ENCODE peak calls at places on chromosomes 5 and 9, in six cellular contexts. One of them, this sample, is unnamed.

GRCh38 chr9:102497709-102498108 is 497.4 kb upstream of the CYLC2 start:
- DNase-seq in LoVo: no peak
- DNase-seq in NCI-H2171: no peak
- DNase-seq in tibial artery: no peak
- DNase-seq in DMS153: no peak
- DNase-seq in choroid plexus epithelial cell: no peak
- DNase-seq in this sample: no peak

GRCh38 chr9:133515615-133516255 is 9.0 kb downstream of the MYMK start:
- DNase-seq in LoVo: no peak
- DNase-seq in NCI-H2171: no peak
- DNase-seq in tibial artery: no peak
- DNase-seq in DMS153: no peak
- DNase-seq in choroid plexus epithelial cell: no peak
- DNase-seq in this sample: no peak

GRCh38 chr5:94503677-94504076 is 114.7 kb downstream of the KIAA0825 start:
- DNase-seq in LoVo: no peak
- DNase-seq in NCI-H2171: no peak
- DNase-seq in tibial artery: no peak
- DNase-seq in DMS153: no peak
- DNase-seq in choroid plexus epithelial cell: no peak
- DNase-seq in this sample: no peak

GRCh38 chr9:37574241-37574721 is 1.9 kb downstream of the FBXO10 start:
- DNase-seq in LoVo: no peak
- DNase-seq in NCI-H2171: no peak
- DNase-seq in tibial artery: no peak
- DNase-seq in DMS153: peak; percentile 22
- DNase-seq in choroid plexus epithelial cell: peak; percentile 88
- DNase-seq in this sample: peak; percentile 76

GRCh38 chr5:72451771-72452505 is 55.3 kb downstream of the ZNF366 start:
- DNase-seq in LoVo: no peak
- DNase-seq in NCI-H2171: no peak
- DNase-seq in tibial artery: peak; percentile 86
- DNase-seq in DMS153: no peak
- DNase-seq in choroid plexus epithelial cell: peak; percentile 94
- DNase-seq in this sample: peak; percentile 81

GRCh38 chr9:120715331-120715924 is 1.2 kb upstream of the MEGF9 start:
- DNase-seq in LoVo: no peak
- DNase-seq in NCI-H2171: no peak
- DNase-seq in tibial artery: peak; percentile 73
- DNase-seq in DMS153: no peak
- DNase-seq in choroid plexus epithelial cell: peak; percentile 43
- DNase-seq in this sample: peak; percentile 85

GRCh38 chr5:56102885-56103284 is 108.1 kb upstream of the IL6ST start:
- DNase-seq in LoVo: no peak
- DNase-seq in NCI-H2171: no peak
- DNase-seq in tibial artery: no peak
- DNase-seq in DMS153: no peak
- DNase-seq in choroid plexus epithelial cell: no peak
- DNase-seq in this sample: peak; percentile 49

GRCh38 chr5:159133041-159133741 is 33.5 kb upstream of the EBF1 start:
- DNase-seq in LoVo: peak; percentile 60
- DNase-seq in NCI-H2171: no peak
- DNase-seq in tibial artery: peak; percentile 69
- DNase-seq in DMS153: no peak
- DNase-seq in choroid plexus epithelial cell: peak; percentile 87
- DNase-seq in this sample: peak; percentile 78

GRCh38 chr5:152994040-152994439 is 496.4 kb upstream of the GRIA1 start:
- DNase-seq in LoVo: no peak
- DNase-seq in NCI-H2171: no peak
- DNase-seq in tibial artery: no peak
- DNase-seq in DMS153: no peak
- DNase-seq in choroid plexus epithelial cell: no peak
- DNase-seq in this sample: no peak